ENCODE peak calls at places on chromosome 22, in five cellular contexts. N is HTR-8/SVneo; E is hypothalamus; P is mucosa of gallbladder; W is stimulated activated CD4-positive, alpha-beta T cell treated with anti-CD3 and anti-CD28 coated beads, Interleukin-4, amount 100 ng/mL, for 4 hours. D is an unnamed sample.

GRCh38 chr22:30245985-30246901 is at the start of gene LIF:
- DNase-seq in P (no peak), W (peak), E (no peak), N (no peak), D (peak)

GRCh38 chr22:22452211-22452610 is 56.3 kb downstream of the ZNF280B start:
- DNase-seq in E (no peak), W (no peak), N (no peak), P (no peak), D (no peak)

GRCh38 chr22:50189849-50190181 is 4.1 kb downstream of the TRABD start:
- DNase-seq in E (no peak), P (no peak), N (no peak), W (no peak), D (no peak)

GRCh38 chr22:32310777-32311176 is 46.9 kb upstream of the RFPL3 start:
- DNase-seq in E (no peak), N (no peak), P (no peak), W (no peak), D (no peak)

GRCh38 chr22:42282252-42282942 is 11.9 kb upstream of the TCF20 start:
- DNase-seq in E (no peak), N (no peak), W (no peak), P (no peak), D (no peak)

GRCh38 chr22:36341640-36342041 is 46.1 kb downstream of the MYH9 start:
- DNase-seq in W (no peak), P (no peak), E (peak), N (no peak), D (no peak)

GRCh38 chr22:20989323-20990138 is 7.4 kb downstream of the LZTR1 start:
- DNase-seq in N (no peak), P (no peak), W (no peak), E (no peak), D (no peak)

GRCh38 chr22:46664301-46664855 is 44.2 kb downstream of the GRAMD4 start:
- DNase-seq in P (no peak), E (no peak), N (no peak), W (no peak), D (no peak)

GRCh38 chr22:27580311-27580897 is 221.2 kb downstream of the MN1 start:
- DNase-seq in W (no peak), N (no peak), E (no peak), P (no peak), D (no peak)

GRCh38 chr22:36486619-36487384 is 5.4 kb upstream of the TXN2 start:
- DNase-seq in P (peak), N (no peak), E (no peak), W (peak), D (peak)

GRCh38 chr22:38503021-38503420 is 3.1 kb downstream of the DDX17 start:
- DNase-seq in E (no peak), N (no peak), P (no peak), W (no peak), D (no peak)

GRCh38 chr22:33426451-33426850 is 368.3 kb upstream of the SYN3 start:
- DNase-seq in W (no peak), P (no peak), E (no peak), N (no peak), D (no peak)